ENCODE peak calls at places on chromosome 2, in five cellular contexts. One of them, this sample, is unnamed.

GRCh38 chr2:160635488-160635887 is 141.9 kb upstream of the RBMS1 start:
- DNase-seq in GM23248: peak; percentile 93
- DNase-seq in tibial nerve: no peak
- DNase-seq in HCT116: no peak
- DNase-seq in spleen: no peak
- DNase-seq in this sample: no peak

GRCh38 chr2:74096061-74096460 is 51.7 kb downstream of the BOLA3 start:
- DNase-seq in spleen: no peak
- DNase-seq in HCT116: no peak
- DNase-seq in tibial nerve: no peak
- DNase-seq in GM23248: no peak
- DNase-seq in this sample: no peak

GRCh38 chr2:170052151-170052550 is 125.8 kb upstream of the MYO3B start:
- DNase-seq in HCT116: no peak
- DNase-seq in spleen: no peak
- DNase-seq in GM23248: peak; percentile 50
- DNase-seq in tibial nerve: no peak
- DNase-seq in this sample: no peak

GRCh38 chr2:37869756-37870155 is 55.3 kb upstream of the RMDN2 start:
- DNase-seq in tibial nerve: no peak
- DNase-seq in HCT116: no peak
- DNase-seq in GM23248: peak; percentile 92
- DNase-seq in spleen: no peak
- DNase-seq in this sample: no peak

GRCh38 chr2:119696005-119696404 is 17.0 kb downstream of the TMEM177 start:
- DNase-seq in spleen: no peak
- DNase-seq in HCT116: no peak
- DNase-seq in GM23248: no peak
- DNase-seq in tibial nerve: no peak
- DNase-seq in this sample: no peak

GRCh38 chr2:146312899-146313298 is 1531.9 kb upstream of the ACVR2A start:
- DNase-seq in HCT116: no peak
- DNase-seq in tibial nerve: no peak
- DNase-seq in spleen: no peak
- DNase-seq in GM23248: peak; percentile 58
- DNase-seq in this sample: no peak

GRCh38 chr2:111702119-111702808 is 181.7 kb downstream of the ANAPC1 start:
- DNase-seq in tibial nerve: no peak
- DNase-seq in GM23248: peak; percentile 77
- DNase-seq in spleen: no peak
- DNase-seq in HCT116: peak; percentile 56
- DNase-seq in this sample: peak; percentile 49

GRCh38 chr2:174771631-174772491 is 7.6 kb upstream of the CHRNA1 start:
- DNase-seq in GM23248: peak; percentile 95
- DNase-seq in spleen: peak; percentile 84
- DNase-seq in HCT116: peak; percentile 44
- DNase-seq in tibial nerve: peak; percentile 62
- DNase-seq in this sample: no peak

GRCh38 chr2:1591978-1592907 is 152.1 kb downstream of the PXDN start:
- DNase-seq in HCT116: peak; percentile 41
- DNase-seq in spleen: peak; percentile 76
- DNase-seq in GM23248: peak; percentile 46
- DNase-seq in tibial nerve: peak; percentile 55
- DNase-seq in this sample: no peak

GRCh38 chr2:26772064-26773001 is 8.2 kb downstream of the SLC35F6 start:
- DNase-seq in GM23248: peak; percentile 70
- DNase-seq in HCT116: no peak
- DNase-seq in spleen: peak; percentile 86
- DNase-seq in tibial nerve: peak; percentile 98
- DNase-seq in this sample: no peak

DNA sequence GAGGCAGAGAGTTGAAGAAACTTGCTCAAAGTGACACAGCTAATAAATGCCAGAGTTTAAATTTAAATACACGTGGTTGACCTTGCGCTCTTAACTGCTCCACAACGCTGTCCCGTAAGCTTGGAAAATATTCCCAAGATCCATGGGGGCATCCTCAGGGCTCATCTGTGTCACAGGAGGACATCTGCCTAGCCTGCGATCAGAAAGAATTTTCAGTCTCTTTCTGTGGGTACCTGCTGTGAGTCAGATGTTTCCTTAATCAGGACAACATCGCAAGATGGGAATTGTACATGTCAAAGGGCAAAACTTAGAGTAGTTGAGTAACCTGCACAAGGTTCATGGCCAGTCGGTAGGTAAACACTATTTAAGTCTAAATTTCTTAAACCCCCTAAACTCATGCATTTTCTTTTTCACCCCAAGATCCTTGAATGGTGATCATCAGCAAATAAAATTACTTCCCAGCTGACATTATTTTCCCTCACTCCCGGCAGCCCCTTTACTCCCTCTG is 1.4 kb downstream of the CMPK2 start:
- DNase-seq in GM23248: no peak
- DNase-seq in spleen: no peak
- DNase-seq in tibial nerve: no peak
- DNase-seq in HCT116: no peak
- DNase-seq in this sample: no peak
- H3K4me3 ChIP-seq in GM23248: no peak overlapping the region
- H3K4me3 ChIP-seq in spleen: peak overlapping the region; percentile 68
- H3K4me3 ChIP-seq in tibial nerve: peak overlapping the region; percentile 47
- H3K4me3 ChIP-seq in HCT116: no peak overlapping the region
- H3K4me3 ChIP-seq in this sample: no peak overlapping the region

DNA sequence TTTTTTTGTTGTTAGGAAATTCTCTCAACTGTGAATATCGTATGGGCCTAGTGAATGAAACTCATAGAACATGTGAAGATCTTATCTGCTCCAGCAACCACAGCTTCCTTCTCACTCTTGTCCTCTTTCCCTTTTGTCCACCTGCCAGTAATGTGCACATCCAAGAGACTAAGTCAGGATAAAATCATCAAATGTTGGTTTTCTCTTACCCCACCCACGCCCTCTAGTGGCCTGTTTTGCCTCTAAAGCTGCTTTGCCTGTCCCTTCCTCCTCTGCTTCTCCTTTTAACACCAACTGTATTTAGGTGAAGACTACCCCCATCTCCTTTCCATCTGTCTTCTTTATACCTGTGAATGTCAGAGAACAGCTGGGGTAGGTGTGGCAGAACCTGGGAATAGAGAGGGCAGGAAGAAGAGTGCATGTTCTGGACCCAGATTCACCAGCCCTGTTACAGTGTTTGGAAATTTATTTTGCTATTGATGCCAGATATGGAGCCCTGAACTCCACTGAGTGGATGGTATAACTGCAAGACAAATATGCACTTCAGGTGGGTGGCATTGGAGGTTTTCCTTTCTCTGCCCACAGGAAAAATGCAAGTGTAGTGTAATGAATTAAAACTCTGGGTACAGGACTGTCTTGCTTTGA is 8.4 kb upstream of the MGAT5 start:
- DNase-seq in tibial nerve: peak; percentile 78
- DNase-seq in HCT116: peak; percentile 35
- DNase-seq in GM23248: peak; percentile 81
- DNase-seq in spleen: peak; percentile 87
- DNase-seq in this sample: peak; percentile 49
- H3K4me3 ChIP-seq in tibial nerve: no peak overlapping the region
- H3K4me3 ChIP-seq in HCT116: no peak overlapping the region
- H3K4me3 ChIP-seq in GM23248: no peak overlapping the region
- H3K4me3 ChIP-seq in spleen: no peak overlapping the region
- H3K4me3 ChIP-seq in this sample: no peak overlapping the region

GRCh38 chr2:8677646-8678592 is 3.9 kb upstream of the ID2 start:
- DNase-seq in spleen: peak; percentile 84
- DNase-seq in HCT116: peak; percentile 34
- DNase-seq in GM23248: peak; percentile 82
- DNase-seq in tibial nerve: no peak
- DNase-seq in this sample: no peak
- H3K4me3 ChIP-seq in spleen: peak overlapping the region; percentile 47
- H3K4me3 ChIP-seq in HCT116: peak overlapping the region; percentile 42
- H3K4me3 ChIP-seq in GM23248: peak overlapping the region; percentile 75
- H3K4me3 ChIP-seq in tibial nerve: peak overlapping the region; percentile 42
- H3K4me3 ChIP-seq in this sample: peak overlapping the region; percentile 36

GRCh38 chr2:71064754-71065621 is 3.5 kb upstream of the NAGK start:
- DNase-seq in tibial nerve: no peak
- DNase-seq in HCT116: no peak
- DNase-seq in GM23248: peak; percentile 42
- DNase-seq in spleen: peak; percentile 70
- DNase-seq in this sample: no peak
- H3K4me3 ChIP-seq in tibial nerve: no peak overlapping the region
- H3K4me3 ChIP-seq in HCT116: no peak overlapping the region
- H3K4me3 ChIP-seq in GM23248: no peak overlapping the region
- H3K4me3 ChIP-seq in spleen: no peak overlapping the region
- H3K4me3 ChIP-seq in this sample: no peak overlapping the region

This sample was measured in HFF-Myc.